ENCODE peak calls at places on chromosomes 5 and 9, in six cellular contexts. One of them, this sample, is unnamed.

GRCh38 chr5:67035098-67035740 is 161.4 kb downstream of the CD180 start:
- DNase-seq in CD4-positive, alpha-beta memory T cell: no peak
- DNase-seq in AG08396: no peak
- DNase-seq in fibroblast of lung: no peak
- DNase-seq in AG09319: no peak
- DNase-seq in body of pancreas: no peak
- DNase-seq in this sample: no peak

GRCh38 chr5:43729846-43730478 is 127.0 kb downstream of the NNT start:
- DNase-seq in fibroblast of lung: peak
- DNase-seq in AG09319: peak
- DNase-seq in AG08396: peak
- DNase-seq in body of pancreas: no peak
- DNase-seq in CD4-positive, alpha-beta memory T cell: peak
- DNase-seq in this sample: no peak

GRCh38 chr5:19855031-19855430 is 133.0 kb downstream of the CDH18 start:
- DNase-seq in fibroblast of lung: no peak
- DNase-seq in AG08396: no peak
- DNase-seq in AG09319: no peak
- DNase-seq in body of pancreas: no peak
- DNase-seq in CD4-positive, alpha-beta memory T cell: no peak
- DNase-seq in this sample: no peak

GRCh38 chr9:5596173-5596572 is 32.7 kb upstream of the RIC1 start:
- DNase-seq in AG09319: no peak
- DNase-seq in body of pancreas: no peak
- DNase-seq in fibroblast of lung: no peak
- DNase-seq in AG08396: no peak
- DNase-seq in CD4-positive, alpha-beta memory T cell: no peak
- DNase-seq in this sample: no peak

GRCh38 chr5:31530541-31531265 is 1.2 kb downstream of the DROSHA start:
- DNase-seq in body of pancreas: no peak
- DNase-seq in AG08396: no peak
- DNase-seq in CD4-positive, alpha-beta memory T cell: no peak
- DNase-seq in AG09319: no peak
- DNase-seq in fibroblast of lung: no peak
- DNase-seq in this sample: no peak

GRCh38 chr5:10266839-10267238 is 16.8 kb downstream of the CCT5 start:
- DNase-seq in CD4-positive, alpha-beta memory T cell: no peak
- DNase-seq in fibroblast of lung: no peak
- DNase-seq in AG08396: no peak
- DNase-seq in body of pancreas: no peak
- DNase-seq in AG09319: no peak
- DNase-seq in this sample: no peak

GRCh38 chr9:34796924-34797323 is 87.0 kb upstream of the CCL21 start:
- DNase-seq in body of pancreas: no peak
- DNase-seq in AG08396: no peak
- DNase-seq in CD4-positive, alpha-beta memory T cell: no peak
- DNase-seq in AG09319: no peak
- DNase-seq in fibroblast of lung: no peak
- DNase-seq in this sample: no peak

GRCh38 chr5:126971455-126972019 is 58.8 kb downstream of the MARCHF3 start:
- DNase-seq in CD4-positive, alpha-beta memory T cell: no peak
- DNase-seq in AG09319: no peak
- DNase-seq in body of pancreas: no peak
- DNase-seq in fibroblast of lung: no peak
- DNase-seq in AG08396: no peak
- DNase-seq in this sample: no peak

GRCh38 chr5:74516217-74516636 is 124.3 kb downstream of the ENC1 start:
- DNase-seq in CD4-positive, alpha-beta memory T cell: no peak
- DNase-seq in fibroblast of lung: no peak
- DNase-seq in AG09319: no peak
- DNase-seq in body of pancreas: no peak
- DNase-seq in AG08396: no peak
- DNase-seq in this sample: no peak

GRCh38 chr5:10424124-10424731 is 17.5 kb upstream of the ROPN1L start:
- DNase-seq in CD4-positive, alpha-beta memory T cell: peak
- DNase-seq in body of pancreas: peak
- DNase-seq in fibroblast of lung: peak
- DNase-seq in AG09319: no peak
- DNase-seq in AG08396: peak
- DNase-seq in this sample: no peak

GRCh38 chr9:110691002-110691549 is 22.5 kb downstream of the MUSK start:
- DNase-seq in fibroblast of lung: peak
- DNase-seq in AG08396: no peak
- DNase-seq in body of pancreas: no peak
- DNase-seq in CD4-positive, alpha-beta memory T cell: no peak
- DNase-seq in AG09319: no peak
- DNase-seq in this sample: no peak

GRCh38 chr9:13480688-13481087 is 201.2 kb upstream of the MPDZ start:
- DNase-seq in AG08396: no peak
- DNase-seq in body of pancreas: no peak
- DNase-seq in AG09319: peak
- DNase-seq in fibroblast of lung: no peak
- DNase-seq in CD4-positive, alpha-beta memory T cell: no peak
- DNase-seq in this sample: no peak

GRCh38 chr5:77129386-77129785 is 42.3 kb upstream of the ZBED3 start:
- DNase-seq in body of pancreas: peak
- DNase-seq in AG08396: no peak
- DNase-seq in fibroblast of lung: peak
- DNase-seq in AG09319: no peak
- DNase-seq in CD4-positive, alpha-beta memory T cell: no peak
- DNase-seq in this sample: no peak

GRCh38 chr9:114286146-114286679 is 36.7 kb upstream of the ORM1 start:
- DNase-seq in CD4-positive, alpha-beta memory T cell: no peak
- DNase-seq in body of pancreas: no peak
- DNase-seq in AG08396: no peak
- DNase-seq in fibroblast of lung: no peak
- DNase-seq in AG09319: no peak
- DNase-seq in this sample: no peak

GRCh38 chr9:136695435-136695895 is 8.2 kb upstream of the AGPAT2 start:
- DNase-seq in AG08396: no peak
- DNase-seq in CD4-positive, alpha-beta memory T cell: no peak
- DNase-seq in body of pancreas: peak
- DNase-seq in fibroblast of lung: no peak
- DNase-seq in AG09319: no peak
- DNase-seq in this sample: peak

GRCh38 chr5:65141487-65141886 is 340.2 kb downstream of the ADAMTS6 start:
- DNase-seq in AG09319: no peak
- DNase-seq in AG08396: no peak
- DNase-seq in fibroblast of lung: peak
- DNase-seq in CD4-positive, alpha-beta memory T cell: no peak
- DNase-seq in body of pancreas: no peak
- DNase-seq in this sample: no peak

GRCh38 chr9:70195456-70195855 is 63.3 kb upstream of the SMC5 start:
- DNase-seq in AG08396: peak
- DNase-seq in CD4-positive, alpha-beta memory T cell: no peak
- DNase-seq in fibroblast of lung: no peak
- DNase-seq in body of pancreas: no peak
- DNase-seq in AG09319: no peak
- DNase-seq in this sample: no peak

GRCh38 chr5:87899109-87900100 is 369.2 kb downstream of the TMEM161B start:
- DNase-seq in CD4-positive, alpha-beta memory T cell: no peak
- DNase-seq in AG09319: no peak
- DNase-seq in AG08396: no peak
- DNase-seq in body of pancreas: peak
- DNase-seq in fibroblast of lung: no peak
- DNase-seq in this sample: no peak

GRCh38 chr5:59828623-59829022 is 64.9 kb downstream of the PDE4D start:
- DNase-seq in body of pancreas: no peak
- DNase-seq in AG09319: no peak
- DNase-seq in AG08396: no peak
- DNase-seq in fibroblast of lung: no peak
- DNase-seq in CD4-positive, alpha-beta memory T cell: no peak
- DNase-seq in this sample: no peak

This sample was measured in mucosa of gallbladder.